ENCODE peak calls at places on chromosome 16, in nine cellular contexts. L, H, C, W, E, S, Z, T and V are unnamed samples.

GRCh38 chr16:9378876-9379275 is 287.4 kb downstream of the HAPSTR1 start:
- DNase-seq in T (no peak), H (no peak), W (no peak), L (no peak), S (no peak), E (peak), Z (no peak), C (no peak), V (no peak)

GRCh38 chr16:85179344-85180046 is 67.2 kb upstream of the CIBAR2 start:
- DNase-seq in H (no peak), Z (no peak), L (no peak), C (no peak), W (no peak), S (no peak), E (no peak), T (no peak), V (no peak)

GRCh38 chr16:65740716-65741115 is 618.9 kb upstream of the CDH11 start:
- DNase-seq in T (no peak), Z (no peak), W (no peak), L (no peak), E (no peak), S (no peak), H (no peak), C (no peak), V (no peak)

GRCh38 chr16:56669005-56669839 is at the start of gene MT1H:
- DNase-seq in W (no peak), E (no peak), C (peak), H (no peak), Z (no peak), S (peak), T (no peak), L (no peak), V (no peak)

GRCh38 chr16:85096921-85097320 is 15.4 kb downstream of the CIBAR2 start:
- DNase-seq in L (no peak), W (no peak), E (no peak), Z (no peak), T (no peak), C (no peak), H (no peak), S (no peak), V (no peak)

GRCh38 chr16:21300309-21301167 is 22.4 kb upstream of the CRYM start:
- DNase-seq in H (peak), E (peak), W (peak), Z (peak), T (peak), L (peak), S (peak), C (peak), V (peak)

GRCh38 chr16:49556252-49557069 is 182.9 kb downstream of the C16orf78 start:
- DNase-seq in L (no peak), C (peak), H (no peak), E (no peak), T (peak), S (peak), Z (no peak), W (peak), V (no peak)

GRCh38 chr16:23682181-23682580 is 3.5 kb downstream of the PLK1 start:
- DNase-seq in H (no peak), W (no peak), Z (no peak), C (no peak), E (no peak), S (no peak), L (no peak), T (no peak), V (no peak)